ENCODE peak calls at places on chromosomes 16 and 17, in seven cellular contexts. B is kidney epithelial cell, L is left lung, D is HFF-Myc, K is H1, N is MM.1S, G is suprapubic skin. O is an unnamed sample.

GRCh38 chr17:37830151-37830993 is 85.5 kb upstream of the HNF1B start:
- DNase-seq in K (no peak), N (no peak), L (no peak), B (no peak), G (no peak), D (no peak), O (peak)

GRCh38 chr17:67853703-67854102 is 28.4 kb downstream of the BPTF start:
- DNase-seq in B (no peak), N (no peak), K (no peak), D (no peak), G (no peak), L (no peak), O (no peak)

GRCh38 chr16:65572156-65572555 is 450.3 kb upstream of the CDH11 start:
- DNase-seq in K (no peak), G (no peak), D (peak), L (no peak), B (peak), N (no peak), O (no peak)

GRCh38 chr17:80891096-80892018 is 100.3 kb upstream of the CHMP6 start:
- DNase-seq in K (no peak), B (peak), L (peak), N (no peak), G (no peak), D (peak), O (peak)

GRCh38 chr17:47717845-47718621 is 15.0 kb upstream of the TBX21 start:
- DNase-seq in L (no peak), G (no peak), B (peak), N (no peak), K (no peak), D (no peak), O (no peak)

GRCh38 chr17:39002991-39003715 is 36.0 kb upstream of the FBXO47 start:
- DNase-seq in L (peak), B (no peak), D (no peak), K (no peak), N (no peak), G (peak), O (no peak)

GRCh38 chr16:8547756-8548155 is 42.6 kb downstream of the TMEM114 start:
- DNase-seq in L (no peak), G (peak), D (no peak), B (no peak), N (no peak), K (no peak), O (no peak)

GRCh38 chr17:80526116-80526910 is 18.3 kb upstream of the RPTOR start:
- DNase-seq in G (no peak), D (no peak), L (no peak), B (no peak), N (no peak), K (no peak), O (no peak)

GRCh38 chr16:74192281-74192680 is 104.3 kb upstream of the PSMD7 start:
- DNase-seq in B (no peak), K (no peak), G (no peak), D (no peak), N (no peak), L (no peak), O (no peak)

GRCh38 chr17:1577186-1577585 is 14.6 kb upstream of the PITPNA start:
- DNase-seq in G (peak), B (no peak), K (no peak), D (peak), L (peak), N (no peak), O (no peak)

GRCh38 chr16:69618307-69618706 is 52.5 kb downstream of the NFAT5 start:
- DNase-seq in D (no peak), N (no peak), K (no peak), L (no peak), G (no peak), B (no peak), O (no peak)

GRCh38 chr16:84446086-84446485 is 58.4 kb downstream of the MEAK7 start:
- DNase-seq in G (no peak), K (no peak), L (no peak), D (no peak), N (no peak), B (no peak), O (no peak)

GRCh38 chr17:68172461-68172954 is 75.3 kb upstream of the AMZ2 start:
- DNase-seq in B (no peak), D (no peak), K (no peak), L (peak), N (peak), G (no peak), O (peak)

GRCh38 chr16:87897563-87898505 is 28.5 kb upstream of the SLC7A5 start:
- DNase-seq in G (no peak), L (no peak), D (no peak), K (no peak), N (no peak), B (no peak), O (peak)

GRCh38 chr17:14299261-14300093 is 1.4 kb upstream of the HS3ST3B1 start:
- DNase-seq in N (no peak), G (peak), B (no peak), K (no peak), L (no peak), D (no peak), O (no peak)

GRCh38 chr17:70169707-70170597 is 620 bp downstream of the KCNJ2 start:
- DNase-seq in L (no peak), D (no peak), G (no peak), B (no peak), N (no peak), K (no peak), O (no peak)

GRCh38 chr16:24737916-24738594 is 8.6 kb downstream of the TNRC6A start:
- DNase-seq in L (no peak), G (no peak), D (no peak), N (no peak), B (no peak), K (no peak), O (no peak)

GRCh38 chr17:27984816-27985215 is 57.7 kb upstream of the NLK start:
- DNase-seq in L (no peak), D (no peak), N (no peak), K (no peak), B (no peak), G (no peak), O (no peak)

GRCh38 chr16:2592786-2593185 is 55.0 kb downstream of the PDPK1 start:
- DNase-seq in B (no peak), N (no peak), K (no peak), D (no peak), G (no peak), L (no peak), O (no peak)

GRCh38 chr16:2026461-2027023 is at the start of gene NHERF2:
- DNase-seq in N (peak), B (no peak), D (no peak), K (no peak), G (no peak), L (no peak), O (no peak)

GRCh38 chr17:36602924-36603384 is 1.6 kb downstream of the MRM1 start:
- DNase-seq in G (no peak), L (no peak), D (peak), B (no peak), N (peak), K (no peak), O (peak)

GRCh38 chr16:17512636-17513220 is 42.0 kb upstream of the XYLT1 start:
- DNase-seq in K (no peak), G (no peak), D (no peak), B (no peak), L (no peak), N (peak), O (no peak)

GRCh38 chr17:15436399-15437369 is 30.7 kb downstream of the CDRT4 start:
- DNase-seq in G (no peak), N (no peak), D (peak), K (no peak), B (no peak), L (no peak), O (peak)

GRCh38 chr17:29495011-29495410 is 71.8 kb downstream of the ABHD15 start:
- DNase-seq in G (no peak), B (no peak), N (no peak), D (no peak), L (no peak), K (no peak), O (no peak)

GRCh38 chr17:35432176-35433074 is at the start of gene SLFN12:
- DNase-seq in K (peak), G (no peak), B (peak), D (peak), L (peak), N (peak), O (peak)

GRCh38 chr17:28720247-28720996 is 637 bp downstream of the RPL23A start:
- DNase-seq in B (no peak), D (no peak), G (no peak), L (no peak), K (no peak), N (peak), O (peak)

GRCh38 chr17:73592531-73592961 is 51.7 kb downstream of the SDK2 start:
- DNase-seq in K (no peak), L (no peak), N (no peak), B (no peak), G (no peak), D (no peak), O (no peak)

GRCh38 chr17:2157081-2157480 is 102.2 kb downstream of the HIC1 start:
- DNase-seq in L (no peak), G (no peak), N (no peak), D (no peak), K (no peak), B (no peak), O (no peak)

GRCh38 chr17:52136173-52136572 is 22.3 kb downstream of the CA10 start:
- DNase-seq in G (no peak), N (no peak), B (no peak), K (no peak), L (no peak), D (no peak), O (no peak)

GRCh38 chr17:81260641-81261040 is 21.5 kb downstream of the NDUFAF8 start:
- DNase-seq in K (no peak), D (no peak), B (no peak), L (no peak), G (no peak), N (no peak), O (no peak)

GRCh38 chr16:69544099-69544498 is 21.7 kb upstream of the NFAT5 start:
- DNase-seq in N (no peak), D (no peak), B (no peak), K (no peak), L (no peak), G (no peak), O (no peak)

GRCh38 chr17:71084219-71084618 is 914.9 kb downstream of the KCNJ2 start:
- DNase-seq in K (no peak), L (no peak), D (peak), B (no peak), N (peak), G (no peak), O (peak)

GRCh38 chr17:50100480-50100883 is 5.3 kb downstream of the PDK2 start:
- DNase-seq in D (no peak), N (no peak), B (no peak), K (no peak), G (no peak), L (no peak), O (no peak)

GRCh38 chr16:20846030-20846429 is 39.7 kb downstream of the REXO5 start:
- DNase-seq in K (no peak), L (no peak), N (no peak), G (no peak), B (no peak), D (no peak), O (no peak)

GRCh38 chr16:49341706-49342105 is 31.9 kb upstream of the C16orf78 start:
- DNase-seq in D (no peak), K (no peak), L (no peak), G (peak), B (no peak), N (no peak), O (no peak)

GRCh38 chr16:69311533-69312388 is 611 bp downstream of the VPS4A start:
- DNase-seq in G (no peak), K (no peak), N (peak), D (no peak), B (no peak), L (no peak), O (peak)

GRCh38 chr17:1626333-1626732 is 2.3 kb downstream of the SLC43A2 start:
- DNase-seq in N (no peak), B (no peak), D (no peak), K (no peak), G (no peak), L (no peak), O (no peak)

GRCh38 chr16:55043499-55043898 is 112.8 kb downstream of the IRX5 start:
- DNase-seq in G (no peak), K (no peak), L (no peak), B (no peak), N (no peak), D (no peak), O (no peak)
- TF ChIP-seq CTCF in G (no peak), K (peak), L (no peak), B (no peak), N (no peak), D (peak), O (no peak)

GRCh38 chr16:31745900-31746299 is 127.7 kb upstream of the ZNF267 start:
- DNase-seq in K (no peak), D (no peak), G (no peak), B (no peak), L (no peak), N (no peak), O (no peak)
- H3K4me3 ChIP-seq in K (no peak), D (no peak), G (no peak), B (no peak), L (no peak), N (no peak), O (no peak)

DNA sequence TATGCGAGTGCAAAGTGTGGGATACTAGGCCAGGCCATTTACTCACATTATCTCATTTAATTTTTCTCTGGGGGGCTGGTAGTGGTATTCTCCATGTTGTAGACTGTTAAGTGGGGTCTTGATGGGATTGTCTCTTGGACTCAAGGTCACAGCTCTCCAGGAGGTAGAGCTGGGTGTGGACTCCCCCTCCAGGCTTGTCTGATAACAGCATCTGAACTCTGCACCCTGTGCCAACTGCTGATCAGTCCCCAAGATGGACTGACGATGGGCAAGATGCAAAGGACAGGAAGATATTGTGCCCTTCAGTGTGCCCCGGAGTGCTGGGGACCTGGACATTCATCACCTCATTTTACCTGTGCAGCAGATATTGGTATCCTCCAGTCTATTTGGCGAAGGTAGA is 147.8 kb downstream of the MSI2 start:
- DNase-seq in D (no peak), L (no peak), K (no peak), N (no peak), B (no peak), G (no peak), O (peak)
- TF ChIP-seq CTCF in D (peak), L (no peak), K (no peak), N (peak), B (no peak), G (no peak), O (peak)

DNA sequence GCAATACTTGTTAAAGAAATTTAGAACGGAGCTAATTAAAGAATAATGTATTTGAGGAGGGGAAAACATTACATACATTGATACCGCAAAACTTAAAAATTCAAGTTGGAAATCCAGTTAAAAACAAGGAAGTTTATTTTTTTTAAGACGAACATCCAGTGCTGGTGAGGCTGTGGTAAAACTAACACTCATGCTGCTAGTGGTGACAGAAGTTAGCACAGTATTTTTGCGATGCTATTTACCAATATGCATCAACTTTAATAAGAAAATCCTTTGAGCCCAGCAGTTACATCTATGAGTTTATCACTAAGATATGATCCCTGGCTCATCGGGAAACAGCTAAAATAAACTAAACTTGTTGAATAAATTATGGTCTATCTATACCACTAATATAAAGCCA is 31.7 kb downstream of the GSPT1 start:
- DNase-seq in D (no peak), K (no peak), N (no peak), B (no peak), G (no peak), L (no peak), O (no peak)
- H3K4me3 ChIP-seq in D (no peak), K (no peak), N (no peak), B (no peak), G (no peak), L (no peak), O (no peak)

DNA sequence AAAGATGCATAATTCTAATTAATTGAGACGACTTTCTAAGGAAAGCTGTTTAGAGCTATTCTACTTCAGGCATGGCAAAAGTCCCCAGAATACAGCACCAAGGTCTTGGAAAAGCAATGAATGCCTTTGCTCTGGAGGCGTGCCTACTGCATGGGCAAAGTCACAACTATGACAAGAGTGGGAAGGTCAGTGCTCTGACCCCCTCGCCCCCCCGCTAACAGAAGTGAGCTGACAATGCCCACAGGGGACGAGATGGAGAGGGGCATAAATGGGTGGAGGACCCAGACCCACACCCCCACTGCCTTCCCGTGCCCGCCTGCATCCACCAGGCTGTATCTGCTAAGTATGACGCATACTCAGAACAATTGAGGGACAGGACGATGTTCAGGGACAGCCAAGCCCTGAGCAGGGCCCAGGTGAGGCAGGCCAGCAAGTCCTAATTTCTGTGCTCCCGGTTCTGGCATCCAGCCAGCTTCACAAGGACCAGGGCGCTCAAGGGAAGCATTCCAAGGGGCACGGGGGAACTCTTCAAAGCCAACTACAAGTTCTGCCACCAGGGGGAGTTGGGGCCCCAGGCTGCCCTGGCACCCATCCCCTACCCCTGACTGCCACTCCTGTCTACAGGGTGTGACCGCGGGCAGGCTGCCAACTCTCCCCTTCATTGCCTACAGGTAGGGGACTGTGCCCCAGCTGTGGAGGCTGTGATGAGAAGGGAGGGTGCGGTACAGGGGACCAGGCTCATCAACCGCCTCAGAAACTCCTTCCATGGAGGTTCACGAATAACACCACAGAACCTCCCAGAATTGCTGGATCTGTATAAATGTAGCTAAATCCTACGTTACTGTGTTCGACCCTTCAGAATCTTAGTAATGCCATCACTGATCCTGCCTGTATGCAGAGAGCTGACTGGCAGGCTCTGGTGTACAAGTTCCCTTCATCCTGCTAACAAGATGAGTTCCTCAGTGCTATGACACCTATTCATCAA is 20.8 kb downstream of the NPRL3 start:
- DNase-seq in L (peak), N (peak), D (no peak), G (no peak), K (peak), B (no peak), O (peak)
- TF ChIP-seq CTCF in L (peak), N (peak), D (peak), G (peak), K (peak), B (peak), O (peak)

GRCh38 chr17:76714336-76714735 is 3.6 kb upstream of the MXRA7 start:
- DNase-seq in N (no peak), L (no peak), B (no peak), D (no peak), G (no peak), K (no peak), O (no peak)

GRCh38 chr17:76714822-76715461 is 4.2 kb upstream of the MXRA7 start:
- DNase-seq in N (peak), G (peak), L (no peak), K (no peak), D (no peak), B (no peak), O (peak)

GRCh38 chr17:76716834-76717205 is 6.1 kb upstream of the MXRA7 start:
- DNase-seq in L (no peak), K (no peak), N (no peak), G (no peak), D (no peak), B (no peak), O (no peak)

GRCh38 chr17:76715462-76715830 is 4.7 kb upstream of the MXRA7 start:
- DNase-seq in D (no peak), K (no peak), N (peak), G (no peak), L (no peak), B (no peak), O (no peak)

DNA sequence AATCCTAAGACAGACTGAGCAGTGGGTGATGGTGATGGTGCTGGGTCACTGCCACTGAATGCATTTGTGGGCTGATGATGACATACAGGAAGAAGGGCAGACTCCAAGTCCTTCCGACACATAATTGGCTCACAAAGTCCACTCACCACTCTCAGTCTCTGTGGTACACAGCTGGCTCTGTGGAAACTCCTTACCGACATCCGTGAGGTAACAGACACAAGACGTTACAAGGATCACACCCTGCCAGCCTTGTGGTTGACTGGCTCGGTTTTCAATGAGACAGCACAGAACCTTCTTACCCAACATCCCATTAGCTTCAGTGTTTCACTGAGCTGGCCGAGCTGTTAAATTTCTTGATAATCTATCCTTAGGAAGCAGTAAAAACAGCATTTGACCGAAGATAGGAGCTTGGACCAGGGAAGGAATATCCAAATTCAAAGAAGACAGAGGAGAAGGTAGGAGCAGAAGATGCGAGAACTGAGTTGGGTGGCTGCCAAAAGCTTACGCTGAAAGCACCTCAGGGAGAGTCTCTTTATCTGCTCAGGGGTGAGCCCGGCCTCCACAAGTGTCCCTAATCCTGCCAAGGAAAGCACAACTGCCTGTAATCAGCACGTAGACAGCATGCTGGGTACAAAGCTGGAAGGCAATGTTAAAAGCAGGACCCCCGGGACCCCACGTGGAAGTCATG is 5.5 kb upstream of the MXRA7 start:
- DNase-seq in K (no peak), D (peak), G (no peak), L (no peak), N (no peak), B (peak), O (no peak)
- H3K4me3 ChIP-seq in K (no peak), D (no peak), G (no peak), L (peak), N (no peak), B (no peak), O (no peak)

O was measured in GM12865.